ENCODE peak calls at places on chromosome 2, in five cellular contexts. Q, M, W, F and K are unnamed samples.

GRCh38 chr2:232329716-232330067 is 48.9 kb upstream of the ALPP start:
- DNase-seq in M (no peak), Q (no peak), F (no peak), W (no peak), K (no peak)

GRCh38 chr2:164066095-164066494 is 330.3 kb upstream of the FIGN start:
- DNase-seq in Q (no peak), M (no peak), F (no peak), W (no peak), K (no peak)

GRCh38 chr2:10239561-10239967 is 63.1 kb upstream of the HPCAL1 start:
- DNase-seq in W (no peak), Q (peak; percentile 24), F (no peak), M (no peak), K (no peak)

GRCh38 chr2:158134055-158134454 is 32.4 kb downstream of the UPP2 start:
- DNase-seq in Q (no peak), W (no peak), M (no peak), F (no peak), K (no peak)

GRCh38 chr2:203533696-203534471 is 1.2 kb downstream of the RAPH1 start:
- DNase-seq in F (no peak), Q (peak; percentile 1), W (no peak), M (no peak), K (peak; percentile 46)

GRCh38 chr2:217756375-217757107 is 246.3 kb downstream of the TNS1 start:
- DNase-seq in F (peak; percentile 69), M (peak; percentile 97), W (peak; percentile 63), Q (peak; percentile 96), K (peak; percentile 74)

GRCh38 chr2:128786800-128787478 is 468.3 kb upstream of the HS6ST1 start:
- DNase-seq in W (no peak), F (no peak), Q (no peak), M (no peak), K (no peak)

GRCh38 chr2:161367675-161368074 is 48.4 kb upstream of the TBR1 start:
- DNase-seq in Q (no peak), F (no peak), W (no peak), M (no peak), K (no peak)

GRCh38 chr2:98771771-98772521 is 41.0 kb upstream of the MGAT4A start:
- DNase-seq in F (no peak), M (no peak), W (no peak), Q (no peak), K (no peak)

GRCh38 chr2:182952741-182953450 is 85.4 kb downstream of the NCKAP1 start:
- DNase-seq in M (no peak), Q (no peak), W (no peak), F (no peak), K (no peak)

GRCh38 chr2:64311948-64312621 is 141.9 kb upstream of the LGALSL start:
- DNase-seq in M (peak; percentile 68), Q (peak; percentile 52), F (peak; percentile 89), W (peak; percentile 72), K (no peak)

GRCh38 chr2:67515538-67515937 is 118.4 kb downstream of the ETAA1 start:
- DNase-seq in W (no peak), M (no peak), Q (no peak), F (no peak), K (no peak)

GRCh38 chr2:84077504-84077903 is 381.6 kb downstream of the SUCLG1 start:
- DNase-seq in W (no peak), Q (peak; percentile 17), M (peak; percentile 4), F (no peak), K (peak; percentile 4)

GRCh38 chr2:239807568-239807967 is 217.6 kb downstream of the NDUFA10 start:
- DNase-seq in M (no peak), W (no peak), Q (no peak), F (no peak), K (no peak)

GRCh38 chr2:238525990-238526389 is 99.3 kb downstream of the ASB1 start:
- DNase-seq in F (no peak), Q (no peak), M (no peak), W (no peak), K (no peak)

GRCh38 chr2:226611944-226612318 is 187.7 kb downstream of the IRS1 start:
- DNase-seq in W (no peak), M (no peak), F (no peak), Q (no peak), K (no peak)

GRCh38 chr2:7539077-7539476 is 621.9 kb downstream of the RNF144A start:
- DNase-seq in Q (no peak), W (no peak), F (no peak), M (peak; percentile 13), K (no peak)

GRCh38 chr2:99487906-99488305 is 1.9 kb downstream of the REV1 start:
- DNase-seq in Q (no peak), W (no peak), M (no peak), F (no peak), K (no peak)

GRCh38 chr2:54704688-54705605 is 18.5 kb upstream of the EML6 start:
- DNase-seq in W (no peak), Q (no peak), F (no peak), M (no peak), K (peak; percentile 66)

GRCh38 chr2:27083410-27084296 is 2.9 kb upstream of the KHK start:
- DNase-seq in W (no peak), M (peak; percentile 43), F (no peak), Q (no peak), K (no peak)

GRCh38 chr2:105929506-105929905 is 184.8 kb downstream of the NCK2 start:
- DNase-seq in F (no peak), W (no peak), M (no peak), Q (no peak), K (no peak)

GRCh38 chr2:223247136-223247535 is 195.1 kb downstream of the KCNE4 start:
- DNase-seq in Q (no peak), M (peak; percentile 61), F (no peak), W (no peak), K (no peak)

GRCh38 chr2:101341421-101341820 is 32.9 kb upstream of the RNF149 start:
- DNase-seq in Q (no peak), F (no peak), M (no peak), W (no peak), K (no peak)

GRCh38 chr2:99354060-99354459 is 16.9 kb downstream of the EIF5B start:
- DNase-seq in W (no peak), F (no peak), Q (no peak), M (no peak), K (no peak)

GRCh38 chr2:23801396-23801795 is 125.5 kb downstream of the ATAD2B start:
- DNase-seq in F (no peak), Q (no peak), M (no peak), W (no peak), K (no peak)

GRCh38 chr2:6474368-6475140 is 391.2 kb downstream of the CMPK2 start:
- DNase-seq in M (no peak), W (no peak), Q (no peak), F (no peak), K (no peak)

GRCh38 chr2:47799210-47799609 is 16.3 kb downstream of the MSH6 start:
- DNase-seq in W (no peak), M (no peak), Q (no peak), F (no peak), K (no peak)

GRCh38 chr2:28452534-28453081 is 43.3 kb upstream of the PLB1 start:
- DNase-seq in F (peak; percentile 55), M (peak; percentile 83), W (peak; percentile 74), Q (peak; percentile 86), K (peak; percentile 70)

GRCh38 chr2:1455466-1455865 is 42.2 kb downstream of the TPO start:
- DNase-seq in Q (no peak), F (no peak), W (no peak), M (no peak), K (no peak)

GRCh38 chr2:172783091-172783898 is 47.6 kb downstream of the RAPGEF4 start:
- DNase-seq in M (no peak), W (no peak), F (no peak), Q (peak; percentile 50), K (no peak)
- TF ChIP-seq CTCF in M (no peak), W (peak; percentile 30), F (no peak), Q (no peak), K (no peak)

GRCh38 chr2:152405206-152406118 is 70.5 kb downstream of the FMNL2 start:
- DNase-seq in Q (no peak), W (no peak), F (no peak), M (no peak), K (no peak)

GRCh38 chr2:152403395-152403794 is 68.4 kb downstream of the FMNL2 start:
- DNase-seq in F (no peak), Q (no peak), W (no peak), M (no peak), K (no peak)

GRCh38 chr2:152406119-152406835 is 71.3 kb downstream of the FMNL2 start:
- DNase-seq in M (no peak), Q (no peak), W (no peak), F (no peak), K (peak; percentile 25)

GRCh38 chr2:152400607-152401214 is 65.7 kb downstream of the FMNL2 start:
- DNase-seq in W (no peak), M (no peak), Q (no peak), F (no peak), K (no peak)

DNA sequence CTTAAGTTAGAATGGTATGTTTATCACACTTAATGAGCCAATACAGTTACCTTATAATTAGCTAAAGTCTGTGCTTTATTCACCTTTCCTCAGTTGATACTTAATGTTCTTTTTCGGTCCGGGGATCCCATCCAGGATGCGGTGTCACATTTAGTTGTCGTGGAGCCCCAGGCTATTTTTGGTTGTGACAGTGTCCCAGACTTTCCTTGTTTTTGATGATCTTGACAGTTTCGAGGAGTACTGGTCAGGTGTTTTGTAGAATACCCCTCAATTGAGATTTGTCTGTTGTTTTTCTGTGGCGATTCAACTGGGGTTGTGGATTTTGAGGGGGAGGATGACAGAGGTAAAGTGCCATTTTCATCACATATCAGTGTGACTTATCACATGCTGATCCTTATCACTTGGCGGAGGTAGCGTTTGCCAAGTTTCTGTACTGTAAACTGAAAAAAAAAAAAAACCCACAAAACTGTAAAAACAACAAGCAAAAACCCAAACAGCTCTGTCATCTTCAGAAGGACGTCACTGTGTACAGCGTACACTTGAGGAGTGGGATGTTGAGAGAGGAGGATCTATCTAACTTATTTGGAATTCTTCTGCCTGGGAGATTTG is 67.9 kb downstream of the FMNL2 start:
- DNase-seq in M (no peak), F (no peak), Q (no peak), W (no peak), K (no peak)
- TF ChIP-seq CTCF in M (no peak), F (no peak), Q (no peak), W (no peak), K (no peak)

GRCh38 chr2:152383702-152384101 is 48.7 kb downstream of the FMNL2 start:
- DNase-seq in W (no peak), M (no peak), Q (no peak), F (no peak), K (no peak)
- TF ChIP-seq CTCF in W (no peak), M (no peak), Q (no peak), F (no peak), K (no peak)

GRCh38 chr2:45765847-45766254 is 114.4 kb downstream of the PRKCE start:
- DNase-seq in M (peak; percentile 82), W (no peak), F (no peak), Q (no peak), K (no peak)
- TF ChIP-seq CTCF in M (no peak), W (no peak), F (no peak), Q (no peak), K (no peak)